ENCODE peak calls at places on chromosomes 12 and 14, in nine cellular contexts. X, O, Q, I, N, B, T, H and F are unnamed samples.

GRCh38 chr12:29207120-29207519 is 58.0 kb downstream of the FAR2 start:
- DNase-seq in X (no peak), O (peak; percentile 30), Q (no peak), I (no peak), N (no peak), B (no peak), T (no peak), H (no peak), F (no peak)

GRCh38 chr14:51996148-51996746 is 6.9 kb downstream of the RTRAF start:
- DNase-seq in X (no peak), O (no peak), Q (no peak), I (no peak), N (peak; percentile 34), B (peak; percentile 68), T (no peak), H (no peak), F (no peak)

GRCh38 chr14:74401504-74402241 is 24.3 kb downstream of the SYNDIG1L start:
- DNase-seq in X (no peak), O (peak; percentile 39), Q (no peak), I (no peak), N (peak; percentile 67), B (no peak), T (no peak), H (peak; percentile 38), F (no peak)

GRCh38 chr14:25400607-25401206 is 350.8 kb upstream of the STXBP6 start:
- DNase-seq in X (peak; percentile 18), O (peak; percentile 64), Q (no peak), I (no peak), N (peak; percentile 2), B (peak; percentile 29), T (no peak), H (peak; percentile 57), F (peak; percentile 11)

GRCh38 chr14:104784846-104785707 is 10.5 kb downstream of the AKT1 start:
- DNase-seq in X (no peak), O (no peak), Q (peak; percentile 88), I (no peak), N (no peak), B (no peak), T (no peak), H (peak; percentile 59), F (no peak)

GRCh38 chr12:64178122-64178521 is 44.0 kb downstream of the KICS2 start:
- DNase-seq in X (peak; percentile 53), O (no peak), Q (no peak), I (no peak), N (no peak), B (peak; percentile 96), T (no peak), H (no peak), F (no peak)

GRCh38 chr14:51073751-51074150 is 21.2 kb downstream of the TRIM9 start:
- DNase-seq in X (no peak), O (no peak), Q (no peak), I (no peak), N (no peak), B (no peak), T (peak; percentile 71), H (no peak), F (no peak)

GRCh38 chr14:74568896-74569295 is 43.1 kb downstream of the LTBP2 start:
- DNase-seq in X (peak; percentile 14), O (peak; percentile 71), Q (no peak), I (no peak), N (no peak), B (no peak), T (no peak), H (no peak), F (no peak)

GRCh38 chr14:42927313-42927712 is 1320.6 kb downstream of the LRFN5 start:
- DNase-seq in X (no peak), O (no peak), Q (no peak), I (no peak), N (no peak), B (no peak), T (no peak), H (no peak), F (no peak)

GRCh38 chr12:1605129-1606020 is 11.0 kb upstream of the FBXL14 start:
- DNase-seq in X (peak; percentile 77), O (peak; percentile 71), Q (peak; percentile 85), I (peak; percentile 71), N (peak; percentile 70), B (peak; percentile 86), T (peak; percentile 75), H (peak; percentile 73), F (peak; percentile 87)

GRCh38 chr14:49769171-49769570 is 1.2 kb downstream of the KLHDC2 start:
- DNase-seq in X (peak; percentile 23), O (no peak), Q (no peak), I (no peak), N (no peak), B (peak; percentile 52), T (no peak), H (peak; percentile 39), F (peak; percentile 57)
- H3K4me3 ChIP-seq in X (peak overlapping the region; percentile 94), O (peak overlapping the region; percentile 88), Q (peak overlapping the region; percentile 92), I (peak overlapping the region; percentile 99), N (peak overlapping the region; percentile 97), B (peak overlapping the region; percentile 96), T (peak overlapping the region; percentile 44), H (peak overlapping the region; percentile 99), F (peak overlapping the region; percentile 88)

DNA sequence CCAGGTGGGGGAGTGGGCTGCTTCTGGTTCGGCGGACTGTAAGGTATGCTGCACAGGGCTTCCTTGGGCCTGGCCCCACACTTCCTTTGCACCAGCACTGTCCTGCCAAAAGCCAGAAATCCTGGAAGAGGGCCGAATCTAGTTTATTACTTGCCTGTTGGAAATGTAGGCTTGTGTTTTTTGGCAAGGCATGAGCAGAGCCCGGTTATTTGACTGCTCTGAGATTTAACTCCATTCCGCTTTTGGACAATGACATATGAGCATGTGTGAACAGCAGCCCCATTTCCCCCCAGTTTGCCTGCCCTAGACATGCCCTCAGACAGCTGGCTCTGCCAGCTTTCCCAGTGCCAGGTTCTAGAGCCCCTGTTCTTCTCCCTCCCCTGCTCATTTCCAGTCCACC is 86.6 kb downstream of the BORCS5 start:
- DNase-seq in X (no peak), O (peak; percentile 61), Q (no peak), I (peak; percentile 24), N (no peak), B (no peak), T (peak; percentile 81), H (peak; percentile 49), F (no peak)
- H3K27ac ChIP-seq in X (no peak overlapping the region), O (peak overlapping the region; percentile 70), Q (peak overlapping the region; percentile 30), I (no peak overlapping the region), N (peak overlapping the region; percentile 65), B (no peak overlapping the region), T (peak overlapping the region; percentile 85), H (peak overlapping the region; percentile 78), F (no peak overlapping the region)

GRCh38 chr12:6946920-6947374 is 3.1 kb downstream of the C12orf57 start:
- DNase-seq in X (no peak), O (no peak), Q (no peak), I (no peak), N (no peak), B (no peak), T (no peak), H (no peak), F (no peak)
- H3K4me3 ChIP-seq in X (peak overlapping the region; percentile 68), O (no peak overlapping the region), Q (peak overlapping the region; percentile 39), I (no peak overlapping the region), N (peak overlapping the region; percentile 87), B (no peak overlapping the region), T (no peak overlapping the region), H (peak overlapping the region; percentile 45), F (no peak overlapping the region)

GRCh38 chr12:15116983-15117382 is 104.2 kb downstream of the RERG start:
- DNase-seq in X (no peak), O (no peak), Q (no peak), I (no peak), N (no peak), B (no peak), T (no peak), H (no peak), F (no peak)

GRCh38 chr12:15114501-15114900 is 106.7 kb downstream of the RERG start:
- DNase-seq in X (no peak), O (no peak), Q (no peak), I (no peak), N (no peak), B (no peak), T (no peak), H (no peak), F (no peak)

GRCh38 chr12:15118946-15119345 is 102.3 kb downstream of the RERG start:
- DNase-seq in X (peak; percentile 1), O (no peak), Q (no peak), I (no peak), N (no peak), B (no peak), T (no peak), H (no peak), F (no peak)

DNA sequence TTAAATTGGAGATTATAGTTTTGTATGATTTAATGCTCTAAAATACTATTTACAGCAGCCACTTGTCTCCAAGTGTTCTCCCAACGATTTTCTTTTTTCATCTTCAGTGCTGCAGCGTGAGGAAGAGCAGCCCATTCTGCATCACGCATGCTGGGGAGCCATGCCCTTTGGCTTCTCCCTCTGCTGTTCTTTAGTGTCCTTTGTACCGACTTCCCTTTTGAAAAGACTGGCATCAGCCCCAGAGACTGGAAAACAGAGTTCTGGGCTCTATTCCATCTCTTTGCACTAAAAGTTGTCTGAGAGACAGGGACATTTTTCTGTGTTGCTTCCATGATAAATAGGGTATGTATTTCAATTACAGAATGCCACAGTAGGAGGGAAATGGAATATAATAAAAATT is 105.1 kb downstream of the RERG start:
- DNase-seq in X (no peak), O (no peak), Q (no peak), I (no peak), N (no peak), B (no peak), T (peak; percentile 34), H (no peak), F (no peak)
- H3K27ac ChIP-seq in X (no peak overlapping the region), O (peak overlapping the region; percentile 38), Q (no peak overlapping the region), I (no peak overlapping the region), N (no peak overlapping the region), B (no peak overlapping the region), T (peak overlapping the region; percentile 54), H (no peak overlapping the region), F (no peak overlapping the region)

GRCh38 chr14:102318781-102319276 is 717 bp upstream of the ZNF839 start:
- DNase-seq in X (no peak), O (no peak), Q (no peak), I (peak; percentile 51), N (no peak), B (no peak), T (peak; percentile 39), H (no peak), F (no peak)

GRCh38 chr14:102320033-102320660 is 601 bp downstream of the ZNF839 start:
- DNase-seq in X (peak; percentile 24), O (peak; percentile 47), Q (no peak), I (peak; percentile 67), N (peak; percentile 48), B (peak; percentile 56), T (peak; percentile 62), H (peak; percentile 49), F (no peak)

GRCh38 chr14:102319351-102320032 is at the start of gene ZNF839:
- DNase-seq in X (peak; percentile 78), O (peak; percentile 92), Q (peak; percentile 97), I (peak; percentile 95), N (peak; percentile 92), B (peak; percentile 86), T (peak; percentile 93), H (peak; percentile 93), F (peak; percentile 87)

GRCh38 chr14:102321456-102322101 is 2.0 kb downstream of the ZNF839 start:
- DNase-seq in X (no peak), O (no peak), Q (no peak), I (no peak), N (no peak), B (no peak), T (no peak), H (no peak), F (no peak)

GRCh38 chr14:102320671-102321455 is 1.3 kb downstream of the ZNF839 start:
- DNase-seq in X (no peak), O (no peak), Q (no peak), I (no peak), N (no peak), B (no peak), T (no peak), H (no peak), F (no peak)
- H3K4me3 ChIP-seq in X (peak overlapping the region; percentile 81), O (peak overlapping the region; percentile 81), Q (peak overlapping the region; percentile 70), I (no peak overlapping the region), N (peak overlapping the region; percentile 99), B (peak overlapping the region; percentile 78), T (peak overlapping the region; percentile 55), H (peak overlapping the region; percentile 83), F (peak overlapping the region; percentile 96)